ENCODE peak calls at places on chromosomes 16 and 17, in four cellular contexts. One of them, this sample, is unnamed.
A peak's percentile ranks its signal among the peaks of the same experiment; 100 is the strongest.

GRCh38 chr17:29004081-29004692 is 1.6 kb downstream of the SEZ6 start:
- DNase-seq in left ventricle myocardium inferior: no peak
- DNase-seq in right atrium auricular region: no peak
- DNase-seq in tibial nerve: no peak
- DNase-seq in this sample: peak; percentile 56

GRCh38 chr17:50037321-50038107 is 18.4 kb upstream of the ITGA3 start:
- DNase-seq in left ventricle myocardium inferior: peak; percentile 25
- DNase-seq in right atrium auricular region: no peak
- DNase-seq in tibial nerve: no peak
- DNase-seq in this sample: peak; percentile 90

GRCh38 chr17:4658478-4659305 is 17.2 kb upstream of the ALOX15 start:
- DNase-seq in left ventricle myocardium inferior: no peak
- DNase-seq in right atrium auricular region: no peak
- DNase-seq in tibial nerve: no peak
- DNase-seq in this sample: peak; percentile 41

GRCh38 chr16:78443300-78443604 is 343.8 kb downstream of the WWOX start:
- DNase-seq in left ventricle myocardium inferior: no peak
- DNase-seq in right atrium auricular region: no peak
- DNase-seq in tibial nerve: no peak
- DNase-seq in this sample: no peak

GRCh38 chr17:82443465-82444283 is 6.9 kb downstream of the CYBC1 start:
- DNase-seq in left ventricle myocardium inferior: no peak
- DNase-seq in right atrium auricular region: no peak
- DNase-seq in tibial nerve: no peak
- DNase-seq in this sample: no peak

GRCh38 chr17:1110844-1111598 is 68.8 kb downstream of the ABR start:
- DNase-seq in left ventricle myocardium inferior: peak; percentile 68
- DNase-seq in right atrium auricular region: peak; percentile 85
- DNase-seq in tibial nerve: peak; percentile 28
- DNase-seq in this sample: peak; percentile 88

GRCh38 chr16:31134091-31134571 is 1.4 kb downstream of the PRSS8 start:
- DNase-seq in left ventricle myocardium inferior: no peak
- DNase-seq in right atrium auricular region: no peak
- DNase-seq in tibial nerve: no peak
- DNase-seq in this sample: no peak

GRCh38 chr17:259341-259976 is 78.0 kb upstream of the DOC2B start:
- DNase-seq in left ventricle myocardium inferior: no peak
- DNase-seq in right atrium auricular region: no peak
- DNase-seq in tibial nerve: no peak
- DNase-seq in this sample: no peak

GRCh38 chr17:77909236-77909635 is 49.3 kb upstream of the TNRC6C start:
- DNase-seq in left ventricle myocardium inferior: peak; percentile 48
- DNase-seq in right atrium auricular region: no peak
- DNase-seq in tibial nerve: no peak
- DNase-seq in this sample: no peak

GRCh38 chr17:60141111-60142018 is 8.4 kb upstream of the CA4 start:
- DNase-seq in left ventricle myocardium inferior: no peak
- DNase-seq in right atrium auricular region: no peak
- DNase-seq in tibial nerve: no peak
- DNase-seq in this sample: peak; percentile 30

GRCh38 chr16:81675662-81676535 is 103.2 kb upstream of the PLCG2 start:
- DNase-seq in left ventricle myocardium inferior: no peak
- DNase-seq in right atrium auricular region: no peak
- DNase-seq in tibial nerve: no peak
- DNase-seq in this sample: no peak

GRCh38 chr16:85348921-85349334 is 236.7 kb upstream of the CIBAR2 start:
- DNase-seq in left ventricle myocardium inferior: no peak
- DNase-seq in right atrium auricular region: no peak
- DNase-seq in tibial nerve: no peak
- DNase-seq in this sample: no peak

GRCh38 chr17:27845264-27846041 is 45.1 kb upstream of the NOS2 start:
- DNase-seq in left ventricle myocardium inferior: no peak
- DNase-seq in right atrium auricular region: no peak
- DNase-seq in tibial nerve: no peak
- DNase-seq in this sample: no peak
- H3K27ac ChIP-seq in left ventricle myocardium inferior: no peak overlapping the region
- H3K27ac ChIP-seq in right atrium auricular region: no peak overlapping the region
- H3K27ac ChIP-seq in tibial nerve: no peak overlapping the region
- H3K27ac ChIP-seq in this sample: no peak overlapping the region

GRCh38 chr17:47812146-47812920 is 9.3 kb downstream of the OSBPL7 start:
- DNase-seq in left ventricle myocardium inferior: no peak
- DNase-seq in right atrium auricular region: no peak
- DNase-seq in tibial nerve: no peak
- DNase-seq in this sample: no peak

GRCh38 chr17:47811709-47812108 is 9.9 kb downstream of the OSBPL7 start:
- DNase-seq in left ventricle myocardium inferior: no peak
- DNase-seq in right atrium auricular region: no peak
- DNase-seq in tibial nerve: no peak
- DNase-seq in this sample: no peak

GRCh38 chr17:47810200-47810821 is 11.3 kb downstream of the OSBPL7 start:
- DNase-seq in left ventricle myocardium inferior: no peak
- DNase-seq in right atrium auricular region: no peak
- DNase-seq in tibial nerve: no peak
- DNase-seq in this sample: peak; percentile 94

GRCh38 chr17:47813077-47813476 is 8.5 kb downstream of the OSBPL7 start:
- DNase-seq in left ventricle myocardium inferior: no peak
- DNase-seq in right atrium auricular region: no peak
- DNase-seq in tibial nerve: no peak
- DNase-seq in this sample: no peak

GRCh38 chr17:47810901-47811635 is 10.5 kb downstream of the OSBPL7 start:
- DNase-seq in left ventricle myocardium inferior: no peak
- DNase-seq in right atrium auricular region: no peak
- DNase-seq in tibial nerve: no peak
- DNase-seq in this sample: no peak
- H3K27ac ChIP-seq in left ventricle myocardium inferior: no peak overlapping the region
- H3K27ac ChIP-seq in right atrium auricular region: peak overlapping the region; percentile 27
- H3K27ac ChIP-seq in tibial nerve: peak overlapping the region; percentile 25
- H3K27ac ChIP-seq in this sample: no peak overlapping the region

GRCh38 chr17:20797292-20797691 is 217.8 kb downstream of the CDRT15L2 start:
- DNase-seq in left ventricle myocardium inferior: no peak
- DNase-seq in right atrium auricular region: no peak
- DNase-seq in tibial nerve: no peak
- DNase-seq in this sample: no peak
- H3K27ac ChIP-seq in left ventricle myocardium inferior: no peak overlapping the region
- H3K27ac ChIP-seq in right atrium auricular region: no peak overlapping the region
- H3K27ac ChIP-seq in tibial nerve: no peak overlapping the region
- H3K27ac ChIP-seq in this sample: no peak overlapping the region

GRCh38 chr16:71436473-71436872 is 5.4 kb downstream of the TLE7 start:
- DNase-seq in left ventricle myocardium inferior: no peak
- DNase-seq in right atrium auricular region: no peak
- DNase-seq in tibial nerve: no peak
- DNase-seq in this sample: no peak
- H3K27ac ChIP-seq in left ventricle myocardium inferior: no peak overlapping the region
- H3K27ac ChIP-seq in right atrium auricular region: no peak overlapping the region
- H3K27ac ChIP-seq in tibial nerve: no peak overlapping the region
- H3K27ac ChIP-seq in this sample: no peak overlapping the region

GRCh38 chr17:19268611-19269010 is 31.4 kb downstream of the EPN2 start:
- DNase-seq in left ventricle myocardium inferior: no peak
- DNase-seq in right atrium auricular region: no peak
- DNase-seq in tibial nerve: no peak
- DNase-seq in this sample: no peak
- H3K27ac ChIP-seq in left ventricle myocardium inferior: peak overlapping the region; percentile 85
- H3K27ac ChIP-seq in right atrium auricular region: peak overlapping the region; percentile 80
- H3K27ac ChIP-seq in tibial nerve: peak overlapping the region; percentile 37
- H3K27ac ChIP-seq in this sample: no peak overlapping the region

GRCh38 chr17:31417051-31417792 is 25.7 kb downstream of the RAB11FIP4 start:
- DNase-seq in left ventricle myocardium inferior: no peak
- DNase-seq in right atrium auricular region: no peak
- DNase-seq in tibial nerve: no peak
- DNase-seq in this sample: no peak
- H3K27ac ChIP-seq in left ventricle myocardium inferior: no peak overlapping the region
- H3K27ac ChIP-seq in right atrium auricular region: no peak overlapping the region
- H3K27ac ChIP-seq in tibial nerve: peak overlapping the region; percentile 96
- H3K27ac ChIP-seq in this sample: no peak overlapping the region

This sample was measured in GM23248.